ENCODE peak calls at places on chromosomes 12 and 14, in eight cellular contexts. H is HEK293T, R is NCI-H460, Q is EL, L is choroid plexus epithelial cell, M is NCI-H1436, G is chondrocyte, N is WERI-Rb-1. I is an unnamed sample.

GRCh38 chr12:56687225-56688128 is 607 bp downstream of the PTGES3 start:
- DNase-seq in H (no peak), M (peak), Q (peak), G (peak), N (peak), R (no peak), L (peak), I (peak)

GRCh38 chr12:71415336-71416231 is 24.0 kb upstream of the LGR5 start:
- DNase-seq in N (peak), Q (peak), R (peak), G (no peak), H (peak), M (peak), L (peak), I (peak)

GRCh38 chr12:104957388-104958008 is 592 bp downstream of the SLC41A2 start:
- DNase-seq in M (no peak), H (peak), G (no peak), Q (peak), R (no peak), N (no peak), L (no peak), I (peak)

GRCh38 chr12:93290391-93290790 is 87.3 kb upstream of the NUDT4 start:
- DNase-seq in G (no peak), H (no peak), R (no peak), Q (no peak), M (no peak), L (no peak), N (no peak), I (no peak)

GRCh38 chr12:64907097-64907496 is 82.7 kb downstream of the TBC1D30 start:
- DNase-seq in H (no peak), N (no peak), R (no peak), Q (no peak), L (no peak), G (no peak), M (no peak), I (no peak)

GRCh38 chr12:7542813-7543212 is 39.2 kb upstream of the CD163 start:
- DNase-seq in N (no peak), G (no peak), L (peak), H (no peak), M (no peak), Q (peak), R (no peak), I (peak)

GRCh38 chr12:116009805-116010204 is 267.7 kb downstream of the MED13L start:
- DNase-seq in L (no peak), M (no peak), Q (no peak), N (no peak), G (no peak), R (no peak), H (peak), I (no peak)

GRCh38 chr14:94936411-94936892 is 166.5 kb upstream of the GSC start:
- DNase-seq in R (no peak), M (peak), H (no peak), G (no peak), L (peak), Q (peak), N (peak), I (no peak)

GRCh38 chr14:105184461-105184860 is 3.3 kb upstream of the NUDT14 start:
- DNase-seq in R (no peak), G (no peak), M (no peak), Q (no peak), L (no peak), H (no peak), N (no peak), I (no peak)

GRCh38 chr12:122967151-122967550 is 888 bp upstream of the ABCB9 start:
- DNase-seq in R (no peak), Q (no peak), N (no peak), M (no peak), L (no peak), G (no peak), H (no peak), I (no peak)

GRCh38 chr14:54773171-54774006 is 129.2 kb downstream of the GCH1 start:
- DNase-seq in Q (peak), R (peak), L (peak), H (peak), M (peak), G (no peak), N (peak), I (peak)

GRCh38 chr14:104936361-104937155 is 11.9 kb downstream of the PLD4 start:
- DNase-seq in H (no peak), L (no peak), M (no peak), G (peak), N (no peak), Q (no peak), R (no peak), I (no peak)

GRCh38 chr12:4107436-4107878 is 166.1 kb upstream of the CCND2 start:
- DNase-seq in N (peak), M (no peak), H (peak), R (peak), Q (peak), L (peak), G (no peak), I (peak)

GRCh38 chr12:54497883-54498282 is 331 bp downstream of the NCKAP1L start:
- DNase-seq in L (no peak), M (no peak), N (no peak), Q (no peak), R (no peak), H (no peak), G (no peak), I (no peak)

GRCh38 chr14:105440554-105440900 is 20.9 kb downstream of the MTA1 start:
- DNase-seq in L (no peak), G (no peak), N (no peak), Q (no peak), M (no peak), H (no peak), R (no peak), I (no peak)

GRCh38 chr12:115963030-115963480 is 314.4 kb downstream of the MED13L start:
- DNase-seq in R (no peak), Q (peak), G (no peak), H (no peak), M (no peak), N (no peak), L (peak), I (peak)

GRCh38 chr12:121713257-121714155 is 954 bp downstream of the TMEM120B start:
- DNase-seq in H (no peak), M (no peak), N (no peak), Q (no peak), R (no peak), G (no peak), L (no peak), I (peak)

GRCh38 chr12:25269701-25270100 is 19.0 kb upstream of the KRAS start:
- DNase-seq in L (no peak), R (no peak), M (no peak), H (no peak), Q (no peak), N (no peak), G (no peak), I (no peak)

GRCh38 chr12:108568653-108569154 is 6.3 kb downstream of the ISCU start:
- DNase-seq in G (no peak), M (no peak), Q (no peak), N (no peak), L (peak), H (no peak), R (no peak), I (no peak)

GRCh38 chr12:124857921-124858461 is 5.7 kb downstream of the SCARB1 start:
- DNase-seq in R (no peak), N (no peak), Q (no peak), L (no peak), H (no peak), G (no peak), M (no peak), I (no peak)

GRCh38 chr12:89750821-89751227 is 42.2 kb upstream of the ATP2B1 start:
- DNase-seq in R (no peak), N (no peak), H (no peak), Q (peak), L (no peak), M (no peak), G (no peak), I (no peak)

GRCh38 chr14:52949711-52950409 is 990 bp downstream of the FERMT2 start:
- DNase-seq in G (no peak), L (peak), Q (peak), R (peak), M (no peak), H (peak), N (no peak), I (peak)

GRCh38 chr14:35052637-35053036 is 6.6 kb downstream of the FAM177A1 start:
- DNase-seq in H (no peak), G (no peak), M (no peak), Q (no peak), R (no peak), N (no peak), L (no peak), I (no peak)

GRCh38 chr14:73723799-73724621 is 9.8 kb upstream of the PNMA1 start:
- DNase-seq in L (peak), G (no peak), Q (peak), H (no peak), N (no peak), R (peak), M (peak), I (peak)

GRCh38 chr14:92309968-92310367 is 13.0 kb upstream of the SLC24A4 start:
- DNase-seq in R (no peak), N (no peak), Q (no peak), H (no peak), L (no peak), G (no peak), M (no peak), I (no peak)

GRCh38 chr14:31926123-31926522 is 151.0 kb upstream of the ARHGAP5 start:
- DNase-seq in G (no peak), R (peak), H (peak), M (peak), Q (peak), L (peak), N (no peak), I (peak)

GRCh38 chr12:30286345-30286926 is 409.2 kb downstream of the IPO8 start:
- DNase-seq in N (peak), M (no peak), R (no peak), G (no peak), L (peak), Q (peak), H (no peak), I (peak)

GRCh38 chr12:48993787-48994186 is 5.4 kb downstream of the DDN start:
- DNase-seq in G (no peak), M (no peak), R (no peak), N (no peak), H (no peak), L (no peak), Q (no peak), I (no peak)

GRCh38 chr12:56299308-56299852 is 750 bp downstream of the CS start:
- DNase-seq in N (no peak), M (no peak), H (no peak), G (no peak), R (no peak), Q (no peak), L (no peak), I (no peak)

GRCh38 chr12:121805800-121806555 is 2.2 kb downstream of the SETD1B start:
- DNase-seq in N (no peak), L (no peak), G (no peak), R (no peak), Q (peak), H (no peak), M (peak), I (peak)

GRCh38 chr12:125455556-125455955 is 390.3 kb downstream of the AACS start:
- DNase-seq in L (no peak), H (no peak), N (no peak), Q (no peak), G (no peak), R (no peak), M (no peak), I (no peak)

GRCh38 chr12:123893276-123893675 is 79.4 kb downstream of the CCDC92 start:
- DNase-seq in L (no peak), H (no peak), R (no peak), Q (no peak), N (no peak), M (no peak), G (peak), I (no peak)

GRCh38 chr12:70007687-70008086 is 182.7 kb downstream of the MYRFL start:
- DNase-seq in Q (no peak), R (no peak), M (no peak), N (no peak), G (no peak), L (peak), H (no peak), I (no peak)

GRCh38 chr12:86170051-86170450 is 86.1 kb downstream of the MGAT4C start:
- DNase-seq in M (no peak), L (peak), H (no peak), N (no peak), Q (no peak), R (no peak), G (no peak), I (peak)

GRCh38 chr14:97337670-97338069 is 540.5 kb downstream of the VRK1 start:
- DNase-seq in N (no peak), H (no peak), M (no peak), R (no peak), Q (no peak), G (no peak), L (no peak), I (no peak)

GRCh38 chr12:30640392-30640791 is 55.3 kb downstream of the IPO8 start:
- DNase-seq in N (no peak), Q (no peak), R (no peak), L (no peak), G (no peak), H (no peak), M (no peak), I (no peak)

GRCh38 chr12:113347-113746 is 46.8 kb downstream of the IQSEC3 start:
- DNase-seq in H (no peak), N (no peak), M (no peak), L (no peak), G (no peak), Q (no peak), R (no peak), I (no peak)

GRCh38 chr14:30015471-30015870 is 87.8 kb upstream of the PRKD1 start:
- DNase-seq in R (no peak), L (peak), G (no peak), N (no peak), H (no peak), M (no peak), Q (peak), I (no peak)